ENCODE peak calls at places on chromosomes 5 and 9, in six cellular contexts. Q is A549, S is K562, A is HepG2, O is GM12878, E is H1. U is an unnamed sample.

GRCh38 chr9:37968228-37968672 is 64.3 kb upstream of the SLC25A51 start:
- DNase-seq in Q (peak; percentile 60), O (no peak), E (no peak), S (peak; percentile 70), A (peak; percentile 24), U (peak; percentile 63)

GRCh38 chr9:36457836-36458429 is 57.9 kb upstream of the RNF38 start:
- DNase-seq in E (no peak), O (no peak), Q (no peak), S (no peak), A (peak; percentile 70), U (no peak)

GRCh38 chr9:130579738-130580463 is 524 bp downstream of the FUBP3 start:
- DNase-seq in S (no peak), O (no peak), E (no peak), Q (peak; percentile 19), A (no peak), U (no peak)

GRCh38 chr5:137332296-137332695 is 166.8 kb downstream of the SPOCK1 start:
- DNase-seq in E (no peak), O (no peak), Q (no peak), S (no peak), A (no peak), U (no peak)

GRCh38 chr5:144072518-144072927 is 97.9 kb downstream of the YIPF5 start:
- DNase-seq in S (no peak), E (no peak), Q (no peak), A (no peak), O (no peak), U (peak; percentile 84)

GRCh38 chr9:137918331-137919094 is 40.9 kb downstream of the CACNA1B start:
- DNase-seq in E (no peak), Q (no peak), A (no peak), O (no peak), S (no peak), U (no peak)

GRCh38 chr9:134892221-134892620 is 11.6 kb downstream of the FCN2 start:
- DNase-seq in Q (no peak), S (no peak), O (no peak), E (no peak), A (no peak), U (no peak)

GRCh38 chr5:128470663-128471062 is 67.4 kb downstream of the FBN2 start:
- DNase-seq in O (no peak), Q (no peak), A (no peak), E (no peak), S (no peak), U (peak; percentile 62)

GRCh38 chr9:17018001-17018491 is 116.8 kb upstream of the CNTLN start:
- DNase-seq in S (no peak), E (no peak), A (no peak), O (no peak), Q (no peak), U (peak; percentile 75)

GRCh38 chr5:154523104-154523503 is 45.1 kb upstream of the HAND1 start:
- DNase-seq in A (no peak), S (no peak), E (no peak), O (no peak), Q (no peak), U (no peak)

GRCh38 chr5:157670662-157671591 is at the start of gene C5orf52:
- DNase-seq in S (no peak), A (peak; percentile 47), O (peak; percentile 23), E (no peak), Q (peak; percentile 18), U (peak; percentile 14)

GRCh38 chr9:92191801-92192200 is 76.6 kb upstream of the SPTLC1 start:
- DNase-seq in O (no peak), Q (no peak), A (no peak), E (no peak), S (no peak), U (peak; percentile 59)

GRCh38 chr9:34568783-34569182 is 20.7 kb downstream of the CNTFR start:
- DNase-seq in S (no peak), A (no peak), Q (no peak), O (no peak), E (no peak), U (no peak)

GRCh38 chr5:143436871-143437270 is 33.4 kb upstream of the NR3C1 start:
- DNase-seq in E (no peak), S (no peak), O (no peak), A (no peak), Q (peak; percentile 24), U (peak; percentile 7)

GRCh38 chr5:134226441-134227192 is 744 bp upstream of the PPP2CA start:
- DNase-seq in S (no peak), E (no peak), A (peak; percentile 29), Q (no peak), O (no peak), U (peak; percentile 54)

GRCh38 chr9:720239-720881 is 121.1 kb upstream of the DMRT1 start:
- DNase-seq in O (no peak), E (no peak), A (no peak), S (no peak), Q (no peak), U (no peak)

GRCh38 chr5:14399054-14399657 is 182.4 kb upstream of the OTULINL start:
- DNase-seq in Q (peak; percentile 53), O (no peak), E (no peak), A (peak; percentile 28), S (peak; percentile 49), U (peak; percentile 74)

GRCh38 chr5:103901885-103902284 is 339.3 kb upstream of the NUDT12 start:
- DNase-seq in Q (no peak), A (no peak), O (no peak), S (no peak), E (no peak), U (no peak)

GRCh38 chr9:121498487-121499176 is 1.0 kb downstream of the GGTA1 start:
- DNase-seq in Q (peak; percentile 55), S (no peak), A (no peak), O (no peak), E (no peak), U (peak; percentile 42)

GRCh38 chr5:28403846-28404245 is 1365.5 kb upstream of the CDH9 start:
- DNase-seq in E (no peak), O (no peak), A (no peak), Q (no peak), S (no peak), U (no peak)

GRCh38 chr9:73872693-73873092 is 624.4 kb upstream of the RORB start:
- DNase-seq in S (no peak), A (no peak), E (no peak), O (no peak), Q (no peak), U (no peak)

GRCh38 chr9:73863924-73864323 is 633.2 kb upstream of the RORB start:
- DNase-seq in E (no peak), A (no peak), O (no peak), Q (no peak), S (no peak), U (no peak)

GRCh38 chr9:73871636-73872035 is 625.5 kb upstream of the RORB start:
- DNase-seq in A (no peak), O (no peak), Q (no peak), S (no peak), E (no peak), U (no peak)

GRCh38 chr9:73866451-73866850 is 630.7 kb upstream of the RORB start:
- DNase-seq in Q (no peak), S (no peak), O (no peak), E (no peak), A (no peak), U (no peak)

GRCh38 chr9:73869261-73869660 is 627.9 kb upstream of the RORB start:
- DNase-seq in E (no peak), O (peak; percentile 30), A (peak; percentile 13), Q (no peak), S (peak; percentile 8), U (no peak)
- TF ChIP-seq USF2 in E (no peak), O (no peak), A (no peak), Q (no peak), S (no peak), U (no peak)

GRCh38 chr9:98805506-98806272 is 1.8 kb upstream of the GALNT12 start:
- DNase-seq in S (no peak), Q (no peak), O (no peak), E (no peak), A (no peak), U (peak; percentile 86)

GRCh38 chr9:98807811-98808195 is 333 bp downstream of the GALNT12 start:
- DNase-seq in S (no peak), Q (no peak), A (no peak), E (no peak), O (no peak), U (no peak)

GRCh38 chr9:98806394-98807069 is 938 bp upstream of the GALNT12 start:
- DNase-seq in Q (no peak), E (no peak), A (no peak), S (no peak), O (no peak), U (peak; percentile 27)

GRCh38 chr9:98808411-98808815 is 943 bp downstream of the GALNT12 start:
- DNase-seq in A (no peak), Q (no peak), S (peak; percentile 65), E (no peak), O (no peak), U (no peak)

DNA sequence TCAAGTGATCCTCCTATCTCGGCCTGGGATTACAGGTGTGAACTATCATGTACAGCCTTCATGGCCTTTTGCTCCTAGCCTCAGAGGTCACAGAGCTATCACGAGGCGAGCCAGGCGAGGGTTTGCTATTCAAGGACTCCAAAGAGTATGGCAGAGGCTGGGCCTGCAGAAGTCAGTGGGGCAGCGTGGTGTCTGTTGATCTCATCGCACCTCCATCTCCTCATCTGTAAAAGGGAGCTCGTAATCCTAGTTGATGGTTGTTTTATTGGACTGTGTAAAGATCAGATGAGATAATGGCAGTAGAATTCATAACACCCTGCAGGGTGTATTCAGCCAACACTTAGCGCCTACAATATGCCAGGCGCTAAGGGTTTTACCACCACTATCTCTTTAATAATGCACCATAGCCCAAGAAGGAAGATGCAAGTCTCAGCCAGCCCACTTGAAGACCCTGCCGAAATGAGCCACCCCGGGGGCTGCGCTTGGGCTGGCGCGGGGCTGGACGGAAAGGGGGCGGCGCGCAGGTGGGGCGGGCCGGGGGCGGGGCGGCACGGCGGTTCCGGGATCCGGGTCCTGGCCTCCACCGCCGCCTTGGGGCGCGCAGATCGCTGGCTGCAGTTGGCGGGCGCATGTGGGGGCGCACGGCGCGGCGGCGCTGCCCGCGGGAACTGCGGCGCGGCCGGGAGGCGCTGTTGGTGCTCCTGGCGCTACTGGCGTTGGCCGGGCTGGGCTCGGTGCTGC is at the start of gene GALNT12:
- DNase-seq in E (no peak), Q (peak; percentile 52), A (no peak), O (no peak), S (peak; percentile 92), U (no peak)
- TF ChIP-seq POLR2A in E (peak; percentile 40), Q (peak; percentile 94), A (no peak), O (peak; percentile 78), S (no peak), U (no peak)

GRCh38 chr5:159018855-159019254 is 80.9 kb downstream of the EBF1 start:
- DNase-seq in A (no peak), E (no peak), S (no peak), O (no peak), Q (no peak), U (no peak)

GRCh38 chr5:159022178-159022556 is 77.5 kb downstream of the EBF1 start:
- DNase-seq in S (no peak), E (no peak), A (no peak), O (no peak), Q (no peak), U (peak; percentile 86)

GRCh38 chr5:159021360-159022177 is 78.1 kb downstream of the EBF1 start:
- DNase-seq in O (no peak), S (no peak), E (no peak), Q (no peak), A (no peak), U (peak; percentile 49)

GRCh38 chr5:159017787-159018186 is 81.9 kb downstream of the EBF1 start:
- DNase-seq in S (peak; percentile 10), A (no peak), O (no peak), Q (peak; percentile 24), E (peak; percentile 21), U (peak; percentile 75)
- TF ChIP-seq USF2 in S (no peak), A (no peak), O (no peak), Q (no peak), E (no peak), U (no peak)

GRCh38 chr5:52995914-52996313 is 6.8 kb downstream of the ITGA2 start:
- DNase-seq in A (no peak), S (no peak), Q (no peak), O (no peak), E (no peak), U (no peak)
- TF ChIP-seq POLR2A in A (no peak), S (no peak), Q (no peak), O (no peak), E (no peak), U (no peak)

U was measured in IMR-90.